ENCODE peak calls at places on chromosomes 7 and 10, in ten cellular contexts. S, O, K, P, J, T, H, Y, U and X are unnamed samples.

GRCh38 chr7:55409474-55410225 is 44.5 kb downstream of the LANCL2 start:
- DNase-seq in S (no peak), O (no peak), K (no peak), P (no peak), J (no peak), T (no peak), H (no peak), Y (no peak), U (no peak), X (no peak)

GRCh38 chr10:103712898-103713498 is 142.4 kb downstream of the SH3PXD2A start:
- DNase-seq in S (peak), O (peak), K (peak), P (peak), J (peak), T (peak), H (peak), Y (peak), U (peak), X (no peak)

GRCh38 chr10:110893559-110894179 is 21.9 kb downstream of the PDCD4 start:
- DNase-seq in S (no peak), O (peak), K (peak), P (peak), J (peak), T (no peak), H (no peak), Y (no peak), U (peak), X (no peak)

GRCh38 chr10:10418397-10418796 is 599.3 kb upstream of the CELF2 start:
- DNase-seq in S (no peak), O (no peak), K (no peak), P (no peak), J (no peak), T (no peak), H (no peak), Y (no peak), U (no peak), X (no peak)

GRCh38 chr10:1573334-1573969 is 163.9 kb downstream of the ADARB2 start:
- DNase-seq in S (no peak), O (no peak), K (no peak), P (no peak), J (no peak), T (no peak), H (no peak), Y (no peak), U (no peak), X (no peak)

GRCh38 chr10:90319188-90319914 is 538.5 kb downstream of the HTR7 start:
- DNase-seq in S (no peak), O (peak), K (peak), P (peak), J (peak), T (no peak), H (no peak), Y (no peak), U (peak), X (no peak)

GRCh38 chr7:158394936-158395335 is 192.7 kb downstream of the PTPRN2 start:
- DNase-seq in S (no peak), O (peak), K (no peak), P (peak), J (no peak), T (peak), H (no peak), Y (no peak), U (peak), X (no peak)

GRCh38 chr7:142685877-142686508 is 63.3 kb upstream of the PRSS1 start:
- DNase-seq in S (no peak), O (no peak), K (no peak), P (no peak), J (no peak), T (no peak), H (no peak), Y (no peak), U (no peak), X (peak)

GRCh38 chr7:83153419-83153818 is 9.3 kb downstream of the PCLO start:
- DNase-seq in S (no peak), O (no peak), K (no peak), P (no peak), J (no peak), T (no peak), H (no peak), Y (no peak), U (peak), X (no peak)

GRCh38 chr10:92478536-92478935 is 95.4 kb downstream of the IDE start:
- DNase-seq in S (no peak), O (no peak), K (peak), P (no peak), J (no peak), T (no peak), H (no peak), Y (no peak), U (no peak), X (no peak)

GRCh38 chr10:17599089-17599488 is 18.1 kb downstream of the HACD1 start:
- DNase-seq in S (no peak), O (peak), K (peak), P (no peak), J (peak), T (no peak), H (peak), Y (no peak), U (peak), X (no peak)

GRCh38 chr7:77697535-77697831 is 1.2 kb downstream of the RSBN1L start:
- DNase-seq in S (no peak), O (no peak), K (no peak), P (no peak), J (no peak), T (peak), H (peak), Y (no peak), U (no peak), X (no peak)

GRCh38 chr7:116426428-116427156 is 72.9 kb upstream of the CAV2 start:
- DNase-seq in S (no peak), O (no peak), K (peak), P (peak), J (peak), T (no peak), H (peak), Y (no peak), U (no peak), X (no peak)

GRCh38 chr10:60384708-60385398 is 4.8 kb downstream of the ANK3 start:
- DNase-seq in S (no peak), O (no peak), K (peak), P (peak), J (peak), T (no peak), H (no peak), Y (no peak), U (no peak), X (no peak)

GRCh38 chr7:101743995-101744360 is 73.4 kb upstream of the CUX1 start:
- DNase-seq in S (no peak), O (peak), K (no peak), P (no peak), J (no peak), T (no peak), H (no peak), Y (no peak), U (no peak), X (no peak)

GRCh38 chr10:1109795-1110673 is 53.8 kb downstream of the WDR37 start:
- DNase-seq in S (peak), O (peak), K (peak), P (peak), J (peak), T (no peak), H (no peak), Y (peak), U (peak), X (no peak)

GRCh38 chr7:106812027-106812643 is 52.9 kb upstream of the PIK3CG start:
- DNase-seq in S (no peak), O (no peak), K (no peak), P (no peak), J (no peak), T (peak), H (peak), Y (no peak), U (no peak), X (no peak)

GRCh38 chr7:138564365-138564764 is 104.3 kb downstream of the TRIM24 start:
- DNase-seq in S (no peak), O (no peak), K (peak), P (no peak), J (no peak), T (no peak), H (no peak), Y (no peak), U (no peak), X (no peak)

GRCh38 chr7:151025924-151026671 is 1.8 kb upstream of the ATG9B start:
- DNase-seq in S (no peak), O (no peak), K (peak), P (no peak), J (peak), T (no peak), H (no peak), Y (no peak), U (no peak), X (no peak)

GRCh38 chr10:114412907-114413386 is 8.6 kb upstream of the AFAP1L2 start:
- DNase-seq in S (no peak), O (no peak), K (peak), P (no peak), J (peak), T (no peak), H (no peak), Y (no peak), U (no peak), X (no peak)

GRCh38 chr10:75431180-75432111 is at the start of gene LRMDA:
- DNase-seq in S (no peak), O (peak), K (no peak), P (no peak), J (no peak), T (peak), H (peak), Y (no peak), U (no peak), X (no peak)

GRCh38 chr7:126065766-126066165 is 1136.1 kb upstream of the POT1 start:
- DNase-seq in S (no peak), O (no peak), K (no peak), P (no peak), J (no peak), T (no peak), H (no peak), Y (no peak), U (no peak), X (peak)

GRCh38 chr7:140541513-140542192 is 62.3 kb upstream of the MKRN1 start:
- DNase-seq in S (no peak), O (peak), K (peak), P (peak), J (peak), T (no peak), H (peak), Y (no peak), U (peak), X (peak)

GRCh38 chr7:141877365-141877764 is 36.1 kb upstream of the PRSS37 start:
- DNase-seq in S (no peak), O (no peak), K (no peak), P (no peak), J (no peak), T (no peak), H (no peak), Y (no peak), U (no peak), X (no peak)

GRCh38 chr7:94696981-94697670 is 41.2 kb upstream of the SGCE start:
- DNase-seq in S (no peak), O (no peak), K (peak), P (peak), J (peak), T (no peak), H (peak), Y (no peak), U (no peak), X (no peak)

GRCh38 chr7:79936281-79936983 is 198.2 kb upstream of the GNAI1 start:
- DNase-seq in S (no peak), O (no peak), K (peak), P (no peak), J (peak), T (no peak), H (no peak), Y (no peak), U (no peak), X (no peak)

GRCh38 chr7:134356421-134356936 is 39.7 kb upstream of the SLC35B4 start:
- DNase-seq in S (no peak), O (no peak), K (no peak), P (no peak), J (no peak), T (no peak), H (no peak), Y (no peak), U (no peak), X (peak)

GRCh38 chr7:41621953-41622831 is 80.7 kb downstream of the INHBA start:
- DNase-seq in S (no peak), O (no peak), K (peak), P (no peak), J (no peak), T (no peak), H (no peak), Y (no peak), U (no peak), X (no peak)

GRCh38 chr7:90570373-90570959 is 25.7 kb upstream of the CDK14 start:
- DNase-seq in S (no peak), O (no peak), K (peak), P (no peak), J (peak), T (no peak), H (no peak), Y (no peak), U (no peak), X (no peak)